ENCODE peak calls at places on chromosomes 5 and 9, in five cellular contexts. I, B, Q, P and H are unnamed samples.

GRCh38 chr9:114400219-114400618 is 12.4 kb upstream of the AKNA start:
- DNase-seq in I (no peak), B (no peak), Q (no peak), P (no peak), H (no peak)

GRCh38 chr5:122076669-122077450 is 1.2 kb downstream of the LOX start:
- DNase-seq in I (peak; percentile 91), B (no peak), Q (peak; percentile 78), P (peak; percentile 89), H (no peak)

GRCh38 chr5:92956886-92957285 is 624.1 kb downstream of the NR2F1-AS1 start:
- DNase-seq in I (no peak), B (no peak), Q (no peak), P (no peak), H (no peak)

GRCh38 chr9:21294325-21294724 is 10.8 kb downstream of the IFNA5 start:
- DNase-seq in I (no peak), B (peak; percentile 81), Q (no peak), P (no peak), H (no peak)

GRCh38 chr5:125695994-125696679 is 727.1 kb upstream of the GRAMD2B start:
- DNase-seq in I (no peak), B (peak; percentile 7), Q (no peak), P (no peak), H (no peak)

GRCh38 chr9:93599571-93600403 is 23.4 kb downstream of the PHF2 start:
- DNase-seq in I (no peak), B (no peak), Q (peak; percentile 18), P (no peak), H (no peak)

GRCh38 chr5:167900521-167900920 is 390.9 kb upstream of the WWC1 start:
- DNase-seq in I (no peak), B (no peak), Q (no peak), P (no peak), H (no peak)

GRCh38 chr9:35828716-35829083 is at the start of gene FAM221B:
- DNase-seq in I (peak; percentile 63), B (no peak), Q (no peak), P (peak; percentile 85), H (no peak)

GRCh38 chr5:112005533-112005926 is 248.5 kb upstream of the NREP start:
- DNase-seq in I (no peak), B (no peak), Q (no peak), P (no peak), H (no peak)

GRCh38 chr9:112076814-112077213 is 98.3 kb downstream of the SUSD1 start:
- DNase-seq in I (no peak), B (no peak), Q (no peak), P (no peak), H (no peak)

GRCh38 chr5:57887851-57888621 is 405.4 kb upstream of the ACTBL2 start:
- DNase-seq in I (no peak), B (peak; percentile 61), Q (peak; percentile 40), P (no peak), H (no peak)

GRCh38 chr5:149030838-149031397 is 31.9 kb downstream of the SH3TC2 start:
- DNase-seq in I (no peak), B (no peak), Q (no peak), P (no peak), H (no peak)

GRCh38 chr9:113579270-113580040 is 115.9 kb downstream of the RGS3 start:
- DNase-seq in I (no peak), B (no peak), Q (peak; percentile 88), P (peak; percentile 78), H (no peak)

GRCh38 chr5:61334224-61335196 is 2.5 kb downstream of the ZSWIM6 start:
- DNase-seq in I (no peak), B (no peak), Q (no peak), P (no peak), H (no peak)

GRCh38 chr9:70998962-70999361 is 122.5 kb downstream of the TRPM3 start:
- DNase-seq in I (no peak), B (no peak), Q (no peak), P (no peak), H (no peak)

GRCh38 chr5:136042665-136043121 is 13.9 kb downstream of the TGFBI start:
- DNase-seq in I (no peak), B (no peak), Q (no peak), P (no peak), H (no peak)

GRCh38 chr5:170307575-170308465 is 10.2 kb upstream of the LCP2 start:
- DNase-seq in I (no peak), B (no peak), Q (peak; percentile 92), P (peak; percentile 80), H (no peak)

DNA sequence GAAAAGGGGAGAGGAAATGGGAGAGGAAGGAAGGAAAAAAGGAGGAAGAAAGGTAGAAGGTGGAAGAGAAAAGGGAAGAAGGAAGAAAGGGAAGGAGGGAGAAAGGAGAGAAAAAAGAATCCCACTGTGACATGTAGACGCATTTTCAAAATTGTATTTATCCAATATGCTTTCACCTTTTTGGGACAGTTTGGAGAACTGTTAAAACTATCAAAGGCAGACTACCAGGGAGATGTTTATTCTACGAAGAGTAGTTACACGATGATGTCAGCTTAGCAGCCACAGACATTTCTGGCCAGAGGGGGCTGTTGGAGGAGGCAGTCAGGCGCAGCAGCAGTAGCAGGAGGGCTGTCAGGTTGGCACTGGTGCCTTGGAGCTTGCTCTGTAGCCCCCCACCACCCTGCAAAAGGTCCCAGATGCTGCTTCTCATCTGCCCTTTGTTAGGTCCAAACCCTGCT is 203.5 kb downstream of the SLIT3 start:
- DNase-seq in I (no peak), B (no peak), Q (no peak), P (no peak), H (no peak)
- H3K4me3 ChIP-seq in I (no peak overlapping the region), B (no peak overlapping the region), Q (no peak overlapping the region), P (no peak overlapping the region), H (no peak overlapping the region)

DNA sequence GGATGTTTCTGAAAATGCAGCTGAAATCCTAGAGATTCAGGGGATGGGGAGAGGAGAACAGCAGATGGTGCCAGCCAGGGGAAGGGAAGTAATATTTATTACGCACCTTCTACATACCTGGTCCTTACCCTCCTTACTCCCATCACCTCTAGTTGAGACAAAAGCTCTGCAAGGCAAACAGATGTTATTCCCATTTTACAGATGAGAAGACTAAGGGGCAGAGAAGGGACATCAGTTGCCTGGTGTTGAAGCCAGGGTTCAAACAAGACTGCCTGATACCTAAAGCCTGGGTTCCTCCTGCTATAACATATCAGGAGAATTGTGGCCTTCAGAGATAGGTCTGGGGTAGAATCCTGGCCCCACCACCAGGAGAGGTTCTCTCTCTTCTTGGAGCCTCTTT is 7.3 kb upstream of the BOD1 start:
- DNase-seq in I (no peak), B (no peak), Q (no peak), P (no peak), H (no peak)
- H3K4me1 ChIP-seq in I (no peaks in the 10 kb centered on the region), B (no peaks in the 10 kb centered on the region), Q (no peaks in the 10 kb centered on the region), P (peaks cover 22% of the 10 kb centered on the region), H (no peaks in the 10 kb centered on the region)

GRCh38 chr5:141182248-141182647 is at the start of gene PCDHB16:
- DNase-seq in I (no peak), B (no peak), Q (no peak), P (peak; percentile 44), H (no peak)
- TF ChIP-seq CTCF in I (no peak), B (no peak), Q (no peak), P (peak; percentile 40), H (no peak)

DNA sequence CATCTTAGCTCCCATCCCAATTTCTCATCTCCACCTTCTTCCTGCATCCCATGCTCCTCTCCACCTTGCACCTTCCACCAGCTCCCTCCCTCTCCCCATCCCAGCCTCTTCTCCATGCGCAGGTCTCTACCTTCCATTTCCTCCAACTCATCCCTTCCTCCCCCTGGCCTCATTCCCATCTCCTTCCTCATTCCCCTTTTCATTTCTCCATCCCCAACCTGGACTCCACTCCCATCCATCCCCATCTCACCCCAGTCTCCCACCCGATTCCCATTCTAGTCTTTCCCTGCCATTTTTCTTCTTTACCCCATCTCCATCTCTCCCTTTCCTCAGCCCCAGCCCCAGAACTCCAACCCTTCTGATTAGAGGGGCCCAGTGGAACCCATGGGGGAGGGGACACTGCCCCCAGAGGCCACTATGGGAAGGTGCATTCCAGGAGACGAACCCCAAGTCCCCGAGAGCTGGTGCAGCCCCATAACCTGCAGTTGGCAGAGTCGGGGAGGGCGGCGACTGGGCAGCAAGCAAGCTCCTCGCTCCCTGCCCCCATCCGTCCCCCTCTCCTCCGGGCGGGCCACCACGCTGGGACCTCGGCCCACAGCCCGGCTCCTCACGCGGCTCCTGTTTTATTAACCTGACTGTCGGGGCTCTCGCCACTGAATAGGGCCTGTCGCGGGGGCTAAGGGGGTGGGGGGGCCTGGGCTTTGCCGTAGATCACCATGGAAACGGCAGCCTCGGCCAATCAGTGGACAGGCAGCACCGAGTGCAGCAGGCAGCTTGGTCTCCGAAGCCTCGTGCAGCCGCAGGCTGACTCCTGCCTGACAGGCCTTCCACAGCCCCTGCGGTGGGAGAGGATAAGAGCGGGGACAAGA is 66.7 kb downstream of the PCDH1 start:
- DNase-seq in I (peak; percentile 57), B (no peak), Q (no peak), P (no peak), H (no peak)
- H3K4me3 ChIP-seq in I (no peak overlapping the region), B (no peak overlapping the region), Q (no peak overlapping the region), P (no peak overlapping the region), H (no peak overlapping the region)

GRCh38 chr5:95686661-95687060 is 3.9 kb upstream of the SPATA9 start:
- DNase-seq in I (no peak), B (no peak), Q (no peak), P (no peak), H (no peak)
- H3K4me1 ChIP-seq in I (no peaks in the 10 kb centered on the region), B (no peaks in the 10 kb centered on the region), Q (no peaks in the 10 kb centered on the region), P (no peaks in the 10 kb centered on the region), H (no peaks in the 10 kb centered on the region)